ENCODE peak calls at places on chromosomes 11 and 22, in five cellular contexts. R is mesothelial cell of epicardium, B is HS-5, X is NCI-H2081 treated with DMSO at 0.1 percent for 48 hours, O is tibial artery. Y is an unnamed sample.

GRCh38 chr22:20805972-20806471 is 32.1 kb downstream of the SERPIND1 start:
- DNase-seq in R (no peak), B (no peak), X (no peak), O (peak), Y (no peak)

GRCh38 chr11:111206472-111206871 is 39.1 kb upstream of the POU2AF2 start:
- DNase-seq in B (peak), R (no peak), X (no peak), O (no peak), Y (no peak)

GRCh38 chr22:39556970-39557811 is 13.4 kb upstream of the CACNA1I start:
- DNase-seq in B (no peak), X (no peak), O (no peak), R (peak), Y (no peak)

GRCh38 chr11:116930177-116930576 is 92.8 kb upstream of the APOA1 start:
- DNase-seq in B (no peak), O (no peak), X (no peak), R (no peak), Y (no peak)

GRCh38 chr11:100525197-100525596 is 161.9 kb upstream of the ARHGAP42 start:
- DNase-seq in R (no peak), X (no peak), B (no peak), O (no peak), Y (no peak)

GRCh38 chr22:21868651-21869050 is 1.2 kb upstream of the MAPK1 start:
- DNase-seq in X (no peak), R (no peak), O (no peak), B (no peak), Y (no peak)

GRCh38 chr22:41030891-41031290 is 61.5 kb upstream of the EP300 start:
- DNase-seq in R (no peak), X (no peak), B (no peak), O (no peak), Y (no peak)

GRCh38 chr11:123046473-123047264 is 15.3 kb downstream of the HSPA8 start:
- DNase-seq in R (no peak), X (no peak), O (no peak), B (no peak), Y (no peak)

GRCh38 chr11:44760477-44760872 is 33.7 kb downstream of the TSPAN18 start:
- DNase-seq in R (no peak), B (no peak), X (no peak), O (peak), Y (no peak)

GRCh38 chr11:73297702-73298101 is 10.4 kb upstream of the ARHGEF17 start:
- DNase-seq in R (no peak), X (no peak), B (no peak), O (peak), Y (no peak)

Y was measured in epithelial cell of prostate.